ENCODE peak calls at places on chromosomes 7 and 10, in four cellular contexts. One of them, this sample, is unnamed.

GRCh38 chr7:151857866-151858440 is 19.0 kb downstream of the PRKAG2 start:
- DNase-seq in HL-60: no peak
- DNase-seq in fibroblast of mammary gland: no peak
- DNase-seq in fibroblast of lung: no peak
- DNase-seq in this sample: no peak

GRCh38 chr10:60382946-60383681 is 6.6 kb downstream of the ANK3 start:
- DNase-seq in HL-60: no peak
- DNase-seq in fibroblast of mammary gland: peak; percentile 63
- DNase-seq in fibroblast of lung: peak; percentile 83
- DNase-seq in this sample: peak; percentile 34

GRCh38 chr10:68156373-68157185 is 47.3 kb downstream of the MYPN start:
- DNase-seq in HL-60: peak; percentile 51
- DNase-seq in fibroblast of mammary gland: peak; percentile 83
- DNase-seq in fibroblast of lung: peak; percentile 57
- DNase-seq in this sample: peak; percentile 85

GRCh38 chr7:116229359-116229758 is 19.0 kb downstream of the TES start:
- DNase-seq in HL-60: no peak
- DNase-seq in fibroblast of mammary gland: no peak
- DNase-seq in fibroblast of lung: no peak
- DNase-seq in this sample: no peak

GRCh38 chr10:114684085-114684821 is 26.2 kb upstream of the ABLIM1 start:
- DNase-seq in HL-60: no peak
- DNase-seq in fibroblast of mammary gland: peak; percentile 16
- DNase-seq in fibroblast of lung: peak; percentile 78
- DNase-seq in this sample: peak; percentile 68

GRCh38 chr10:12843296-12843945 is 158.1 kb downstream of the CCDC3 start:
- DNase-seq in HL-60: no peak
- DNase-seq in fibroblast of mammary gland: no peak
- DNase-seq in fibroblast of lung: no peak
- DNase-seq in this sample: no peak

GRCh38 chr7:40232242-40232929 is 97.6 kb downstream of the SUGCT start:
- DNase-seq in HL-60: peak; percentile 28
- DNase-seq in fibroblast of mammary gland: peak; percentile 77
- DNase-seq in fibroblast of lung: peak; percentile 71
- DNase-seq in this sample: peak; percentile 88

GRCh38 chr7:146115665-146116451 is 743 bp upstream of the CNTNAP2 start:
- DNase-seq in HL-60: peak; percentile 27
- DNase-seq in fibroblast of mammary gland: peak; percentile 23
- DNase-seq in fibroblast of lung: peak; percentile 46
- DNase-seq in this sample: peak; percentile 67

GRCh38 chr10:77313066-77313750 is 324.4 kb downstream of the KCNMA1 start:
- DNase-seq in HL-60: no peak
- DNase-seq in fibroblast of mammary gland: peak; percentile 80
- DNase-seq in fibroblast of lung: no peak
- DNase-seq in this sample: no peak

GRCh38 chr7:22444181-22444966 is 55.6 kb downstream of the STEAP1B start:
- DNase-seq in HL-60: no peak
- DNase-seq in fibroblast of mammary gland: no peak
- DNase-seq in fibroblast of lung: peak; percentile 32
- DNase-seq in this sample: peak; percentile 72

GRCh38 chr10:35025916-35026315 is 64.2 kb downstream of the CUL2 start:
- DNase-seq in HL-60: no peak
- DNase-seq in fibroblast of mammary gland: peak; percentile 72
- DNase-seq in fibroblast of lung: peak; percentile 74
- DNase-seq in this sample: peak; percentile 66

DNA sequence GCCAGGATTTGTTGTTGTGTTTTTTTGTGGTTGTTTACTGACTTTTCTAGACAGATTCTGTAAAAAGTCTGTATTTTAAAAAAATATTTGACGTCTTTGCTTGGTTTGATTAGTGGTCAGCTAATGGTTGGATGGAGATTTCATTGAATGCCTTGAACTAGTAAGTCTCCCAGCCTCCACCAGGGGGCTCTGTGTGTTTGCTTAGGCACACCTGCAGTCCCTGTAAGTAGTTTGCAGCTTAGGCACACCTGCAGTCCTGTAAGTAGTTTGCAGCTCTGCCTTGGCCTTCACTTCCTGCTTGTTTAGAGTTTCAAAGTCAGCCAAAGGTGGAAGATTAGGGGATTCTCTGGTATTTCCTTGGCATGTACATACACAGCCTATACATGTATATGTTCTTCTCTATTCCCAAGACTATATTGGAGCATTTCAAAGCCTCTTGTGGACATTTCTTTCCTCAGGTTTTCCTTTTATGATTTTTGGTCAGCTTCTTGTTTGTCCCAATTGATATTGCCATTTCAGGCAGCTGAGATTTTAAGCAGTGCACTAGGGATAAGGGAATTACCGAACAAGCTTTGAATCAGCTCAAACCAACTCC is 101.6 kb downstream of the CCSER2 start:
- DNase-seq in HL-60: peak; percentile 52
- DNase-seq in fibroblast of mammary gland: peak; percentile 60
- DNase-seq in fibroblast of lung: peak; percentile 41
- DNase-seq in this sample: peak; percentile 69
- TF ChIP-seq CTCF in HL-60: peak; percentile 68
- TF ChIP-seq CTCF in fibroblast of mammary gland: peak; percentile 80
- TF ChIP-seq CTCF in fibroblast of lung: peak; percentile 77
- TF ChIP-seq CTCF in this sample: peak; percentile 84

DNA sequence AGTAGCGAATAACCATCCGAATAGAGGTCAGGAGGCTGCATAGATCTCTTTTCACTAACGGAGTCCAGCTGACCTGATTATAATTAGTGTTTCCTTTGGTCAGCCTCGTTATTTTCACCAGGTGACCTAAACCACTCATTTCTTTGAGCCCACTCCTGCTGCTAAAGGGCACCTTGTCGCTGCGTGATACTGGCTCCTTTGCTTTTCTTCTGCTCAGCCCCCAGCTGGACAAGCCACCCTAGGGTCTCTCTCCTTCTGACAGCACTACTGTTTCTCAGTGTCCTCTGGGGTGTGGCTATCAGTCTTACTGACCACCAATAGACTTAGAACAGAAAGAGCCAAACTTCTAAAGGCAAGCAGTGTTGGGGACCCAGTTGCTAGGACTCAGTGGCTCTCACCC is 2.7 kb upstream of the IGFBP3 start:
- DNase-seq in HL-60: no peak
- DNase-seq in fibroblast of mammary gland: no peak
- DNase-seq in fibroblast of lung: no peak
- DNase-seq in this sample: no peak
- H3K4me3 ChIP-seq in HL-60: no peak overlapping the region
- H3K4me3 ChIP-seq in fibroblast of mammary gland: no peak overlapping the region
- H3K4me3 ChIP-seq in fibroblast of lung: no peak overlapping the region
- H3K4me3 ChIP-seq in this sample: no peak overlapping the region

DNA sequence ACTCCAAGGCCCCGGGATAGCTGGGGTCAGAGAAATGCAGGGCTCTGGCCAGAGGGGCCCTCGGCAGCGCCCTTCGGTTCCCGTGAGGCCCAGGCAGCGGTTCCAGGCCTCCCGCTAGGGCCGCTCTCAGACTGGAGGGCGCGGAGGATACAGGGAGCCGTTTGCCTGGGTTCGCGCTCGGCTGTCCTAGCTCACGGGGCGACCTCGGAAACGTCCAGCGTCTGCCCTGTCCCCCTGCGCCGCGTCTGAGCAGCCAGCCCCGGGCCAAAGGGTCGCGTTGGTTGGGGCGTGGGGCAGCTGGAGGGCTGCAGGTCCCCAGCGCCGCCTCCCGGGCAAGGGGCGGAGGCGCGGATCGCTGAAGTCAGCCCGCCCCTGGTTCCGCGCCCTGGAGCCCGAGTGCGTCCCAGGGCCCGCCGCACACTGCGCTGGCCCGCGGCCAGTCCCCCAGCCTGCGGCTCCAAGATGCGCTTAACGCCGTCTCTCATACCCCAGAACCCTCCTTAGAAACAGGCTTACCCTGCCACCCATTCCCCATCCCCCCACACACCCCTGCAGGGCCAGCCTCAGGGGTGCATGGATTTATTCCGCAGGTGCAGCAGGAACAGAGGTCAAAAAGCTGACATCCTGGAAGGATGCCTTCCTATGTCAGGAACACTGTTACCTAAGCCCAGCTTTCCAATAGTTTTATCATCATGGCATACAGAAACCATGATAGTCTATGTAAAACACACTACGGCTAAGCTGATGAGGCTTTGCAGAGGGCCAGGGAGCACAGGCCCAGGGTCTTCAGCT is 22.1 kb upstream of the OPN4 start:
- DNase-seq in HL-60: no peak
- DNase-seq in fibroblast of mammary gland: peak; percentile 14
- DNase-seq in fibroblast of lung: peak; percentile 29
- DNase-seq in this sample: no peak
- TF ChIP-seq CTCF in HL-60: no peak
- TF ChIP-seq CTCF in fibroblast of mammary gland: no peak
- TF ChIP-seq CTCF in fibroblast of lung: no peak
- TF ChIP-seq CTCF in this sample: no peak

GRCh38 chr10:112955736-112956421 is 5.8 kb downstream of the TCF7L2 start:
- DNase-seq in HL-60: peak; percentile 48
- DNase-seq in fibroblast of mammary gland: peak; percentile 94
- DNase-seq in fibroblast of lung: peak; percentile 90
- DNase-seq in this sample: peak; percentile 70

GRCh38 chr10:112957589-112958202 is 7.6 kb downstream of the TCF7L2 start:
- DNase-seq in HL-60: no peak
- DNase-seq in fibroblast of mammary gland: peak; percentile 57
- DNase-seq in fibroblast of lung: peak; percentile 56
- DNase-seq in this sample: no peak

GRCh38 chr10:112954974-112955735 is 5.1 kb downstream of the TCF7L2 start:
- DNase-seq in HL-60: no peak
- DNase-seq in fibroblast of mammary gland: no peak
- DNase-seq in fibroblast of lung: no peak
- DNase-seq in this sample: no peak

GRCh38 chr10:112958275-112958995 is 8.4 kb downstream of the TCF7L2 start:
- DNase-seq in HL-60: no peak
- DNase-seq in fibroblast of mammary gland: peak; percentile 97
- DNase-seq in fibroblast of lung: peak; percentile 98
- DNase-seq in this sample: peak; percentile 83

DNA sequence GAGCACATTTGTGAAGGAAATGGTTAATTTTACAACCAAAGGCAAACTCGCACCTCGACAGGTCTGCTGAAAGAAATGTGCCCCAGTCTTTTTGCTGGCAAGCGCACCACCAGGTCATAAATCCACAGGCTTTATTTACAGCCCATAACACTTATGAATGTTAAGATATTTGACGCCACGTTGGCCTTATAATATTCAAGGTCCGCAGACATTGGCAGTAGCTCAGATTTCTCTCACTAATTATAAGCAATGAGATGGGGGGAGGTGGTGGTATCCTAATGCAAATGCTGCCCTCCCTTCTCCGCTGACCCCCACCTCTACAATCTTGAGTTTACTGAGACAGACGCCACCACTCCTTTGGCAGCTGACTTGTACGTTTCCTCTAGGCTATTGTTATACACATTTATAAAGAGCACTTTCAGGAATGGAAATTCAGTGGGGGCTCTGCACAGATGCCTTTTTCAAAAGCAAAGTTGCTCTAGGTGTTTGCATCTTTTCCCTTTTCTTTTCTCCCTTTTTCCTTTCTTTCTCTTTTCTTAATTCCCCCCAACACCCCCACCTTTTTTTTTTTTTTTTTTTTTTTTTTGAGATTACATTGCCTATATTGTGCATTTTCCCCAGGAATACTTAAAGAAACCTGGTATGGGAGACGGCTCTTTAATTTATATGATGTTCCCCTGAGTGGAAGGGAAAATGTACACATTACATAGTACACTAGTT is 6.7 kb downstream of the TCF7L2 start:
- DNase-seq in HL-60: no peak
- DNase-seq in fibroblast of mammary gland: no peak
- DNase-seq in fibroblast of lung: peak; percentile 47
- DNase-seq in this sample: no peak
- H3K4me3 ChIP-seq in HL-60: no peak overlapping the region
- H3K4me3 ChIP-seq in fibroblast of mammary gland: no peak overlapping the region
- H3K4me3 ChIP-seq in fibroblast of lung: no peak overlapping the region
- H3K4me3 ChIP-seq in this sample: no peak overlapping the region

GRCh38 chr10:103049237-103049636 is 131.1 kb downstream of the CNNM2 start:
- DNase-seq in HL-60: no peak
- DNase-seq in fibroblast of mammary gland: no peak
- DNase-seq in fibroblast of lung: no peak
- DNase-seq in this sample: no peak

GRCh38 chr10:103057980-103058568 is 135.0 kb downstream of the NT5C2 start:
- DNase-seq in HL-60: no peak
- DNase-seq in fibroblast of mammary gland: no peak
- DNase-seq in fibroblast of lung: no peak
- DNase-seq in this sample: no peak

GRCh38 chr10:103055105-103055504 is 137.0 kb downstream of the CNNM2 start:
- DNase-seq in HL-60: no peak
- DNase-seq in fibroblast of mammary gland: no peak
- DNase-seq in fibroblast of lung: no peak
- DNase-seq in this sample: no peak

GRCh38 chr10:103054621-103055020 is 136.5 kb downstream of the CNNM2 start:
- DNase-seq in HL-60: no peak
- DNase-seq in fibroblast of mammary gland: no peak
- DNase-seq in fibroblast of lung: no peak
- DNase-seq in this sample: no peak

GRCh38 chr10:103053659-103054581 is 135.8 kb downstream of the CNNM2 start:
- DNase-seq in HL-60: peak; percentile 32
- DNase-seq in fibroblast of mammary gland: peak; percentile 81
- DNase-seq in fibroblast of lung: peak; percentile 82
- DNase-seq in this sample: peak; percentile 79
- TF ChIP-seq CTCF in HL-60: peak; percentile 4
- TF ChIP-seq CTCF in fibroblast of mammary gland: peak; percentile 59
- TF ChIP-seq CTCF in fibroblast of lung: peak; percentile 68
- TF ChIP-seq CTCF in this sample: peak; percentile 55

GRCh38 chr7:134457166-134457565 is 1.7 kb downstream of the AKR1B1 start:
- DNase-seq in HL-60: no peak
- DNase-seq in fibroblast of mammary gland: no peak
- DNase-seq in fibroblast of lung: no peak
- DNase-seq in this sample: no peak
- H3K4me3 ChIP-seq in HL-60: no peak overlapping the region
- H3K4me3 ChIP-seq in fibroblast of mammary gland: peak overlapping the region; percentile 81
- H3K4me3 ChIP-seq in fibroblast of lung: no peak overlapping the region
- H3K4me3 ChIP-seq in this sample: peak overlapping the region; percentile 87